ENCODE peak calls at places on chromosomes 2 and 18, in seven cellular contexts. J, T, C, V, P, O and B are unnamed samples.

GRCh38 chr2:42169869-42170465 is 814 bp downstream of the EML4 start:
- DNase-seq in J (peak; percentile 71), T (no peak), C (no peak), V (no peak), P (no peak), O (peak; percentile 24), B (no peak)

GRCh38 chr18:75226956-75227316 is 16.3 kb downstream of the TSHZ1 start:
- DNase-seq in J (no peak), T (no peak), C (no peak), V (no peak), P (no peak), O (no peak), B (no peak)

GRCh38 chr2:217789003-217789735 is 213.6 kb downstream of the TNS1 start:
- DNase-seq in J (peak; percentile 49), T (peak; percentile 86), C (peak; percentile 83), V (peak; percentile 96), P (peak; percentile 91), O (peak; percentile 68), B (no peak)

GRCh38 chr18:76064998-76065397 is 430.0 kb downstream of the ZNF516 start:
- DNase-seq in J (no peak), T (peak; percentile 1), C (no peak), V (peak; percentile 95), P (no peak), O (peak; percentile 6), B (no peak)

GRCh38 chr2:68806511-68807109 is 64.6 kb downstream of the BMP10 start:
- DNase-seq in J (no peak), T (no peak), C (no peak), V (no peak), P (no peak), O (no peak), B (no peak)

GRCh38 chr2:60556441-60556997 is 3.1 kb upstream of the BCL11A start:
- DNase-seq in J (peak; percentile 41), T (no peak), C (no peak), V (peak; percentile 63), P (no peak), O (no peak), B (no peak)

GRCh38 chr18:60667016-60667415 is 294.4 kb upstream of the MC4R start:
- DNase-seq in J (no peak), T (no peak), C (no peak), V (no peak), P (no peak), O (no peak), B (no peak)

GRCh38 chr2:171410101-171410500 is 23.7 kb downstream of the METTL8 start:
- DNase-seq in J (no peak), T (no peak), C (no peak), V (no peak), P (no peak), O (no peak), B (no peak)

GRCh38 chr2:179771791-179772190 is 89.6 kb downstream of the ZNF385B start:
- DNase-seq in J (no peak), T (no peak), C (no peak), V (no peak), P (no peak), O (no peak), B (no peak)

GRCh38 chr2:152548111-152548875 is 169.0 kb downstream of the PRPF40A start:
- DNase-seq in J (no peak), T (no peak), C (no peak), V (no peak), P (no peak), O (no peak), B (no peak)

GRCh38 chr2:199458017-199458805 is 472 bp upstream of the SATB2 start:
- DNase-seq in J (peak; percentile 83), T (peak; percentile 63), C (no peak), V (peak; percentile 83), P (peak; percentile 59), O (peak; percentile 88), B (no peak)

GRCh38 chr2:157875720-157876065 is 437 bp downstream of the ACVR1 start:
- DNase-seq in J (no peak), T (peak; percentile 76), C (peak; percentile 47), V (peak; percentile 85), P (no peak), O (no peak), B (no peak)

GRCh38 chr2:134372611-134373131 is 118.8 kb downstream of the MGAT5 start:
- DNase-seq in J (no peak), T (no peak), C (peak; percentile 49), V (no peak), P (peak; percentile 52), O (peak; percentile 3), B (peak; percentile 83)

GRCh38 chr18:70200286-70200685 is 5.2 kb downstream of the RTTN start:
- DNase-seq in J (no peak), T (no peak), C (no peak), V (no peak), P (no peak), O (no peak), B (no peak)

DNA sequence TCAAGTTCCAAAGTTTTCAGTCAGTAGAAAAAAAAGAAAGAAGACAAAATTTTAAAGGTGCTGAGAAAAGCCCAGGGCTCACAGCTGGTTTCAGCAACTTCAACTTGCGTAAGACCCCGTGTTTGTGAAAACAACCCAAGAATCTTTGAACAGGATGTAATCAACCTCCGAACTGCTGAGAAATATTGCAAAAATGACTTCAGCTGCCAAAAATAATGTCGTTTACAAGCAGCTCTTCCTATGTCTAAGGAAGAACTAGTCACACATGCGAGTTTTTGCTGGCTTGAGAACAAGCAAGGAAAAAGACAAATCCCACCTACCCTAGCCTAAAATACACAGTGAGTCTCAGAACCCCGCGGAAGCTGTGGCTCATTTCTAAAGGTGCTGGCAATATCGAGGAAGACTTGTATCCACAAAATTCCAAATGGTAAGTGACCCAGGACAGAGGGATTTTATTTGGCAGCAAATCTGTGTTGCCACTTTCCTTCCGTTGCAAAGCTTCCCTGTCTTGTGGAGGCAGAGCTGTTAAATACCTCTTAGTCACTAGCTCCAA is 59.8 kb upstream of the SLC8A1 start:
- DNase-seq in J (no peak), T (peak; percentile 22), C (peak; percentile 36), V (peak; percentile 44), P (peak; percentile 42), O (no peak), B (peak; percentile 84)
- H3K4me3 ChIP-seq in J (no peak overlapping the region), T (peak overlapping the region; percentile 71), C (peak overlapping the region; percentile 58), V (no peak overlapping the region), P (peak overlapping the region; percentile 55), O (no peak overlapping the region), B (peak overlapping the region; percentile 19)

GRCh38 chr2:160292225-160292624 is 92.2 kb upstream of the ITGB6 start:
- DNase-seq in J (no peak), T (no peak), C (no peak), V (no peak), P (no peak), O (peak; percentile 47), B (no peak)
- TF ChIP-seq CTCF in J (peak; percentile 42), T (peak; percentile 34), C (peak; percentile 37), V (no peak), P (no peak), O (peak; percentile 48), B (no peak)

GRCh38 chr2:85710687-85711577 is 16.8 kb downstream of the GNLY start:
- DNase-seq in J (no peak), T (no peak), C (peak; percentile 82), V (no peak), P (peak; percentile 67), O (no peak), B (no peak)

GRCh38 chr2:85707304-85707703 is 13.1 kb downstream of the GNLY start:
- DNase-seq in J (peak; percentile 84), T (peak; percentile 87), C (peak; percentile 83), V (peak; percentile 82), P (no peak), O (peak; percentile 89), B (peak; percentile 58)

GRCh38 chr2:85709385-85709784 is 15.2 kb downstream of the GNLY start:
- DNase-seq in J (no peak), T (no peak), C (no peak), V (no peak), P (no peak), O (no peak), B (no peak)

GRCh38 chr2:85706604-85707296 is 12.6 kb downstream of the GNLY start:
- DNase-seq in J (no peak), T (no peak), C (no peak), V (no peak), P (peak; percentile 66), O (no peak), B (no peak)

GRCh38 chr2:85708641-85709040 is 14.5 kb downstream of the GNLY start:
- DNase-seq in J (no peak), T (no peak), C (no peak), V (no peak), P (no peak), O (no peak), B (no peak)
- H3K36me3 ChIP-seq in J (no peaks in the 10 kb centered on the region), T (no peaks in the 10 kb centered on the region), C (no peaks in the 10 kb centered on the region), V (no peaks in the 10 kb centered on the region), P (no peaks in the 10 kb centered on the region), O (no peaks in the 10 kb centered on the region), B (no peaks in the 10 kb centered on the region)

GRCh38 chr2:20050712-20051517 is 513 bp downstream of the LAPTM4A start:
- DNase-seq in J (peak; percentile 77), T (peak; percentile 71), C (peak; percentile 61), V (peak; percentile 87), P (peak; percentile 67), O (peak; percentile 62), B (no peak)

GRCh38 chr2:20051518-20052228 is at the start of gene LAPTM4A:
- DNase-seq in J (peak; percentile 99), T (peak; percentile 100), C (peak; percentile 99), V (peak; percentile 99), P (peak; percentile 99), O (peak; percentile 100), B (peak; percentile 99)

GRCh38 chr2:20048488-20049443 is 2.7 kb downstream of the LAPTM4A start:
- DNase-seq in J (no peak), T (no peak), C (no peak), V (no peak), P (no peak), O (no peak), B (no peak)

GRCh38 chr2:20050104-20050711 is 1.2 kb downstream of the LAPTM4A start:
- DNase-seq in J (peak; percentile 59), T (no peak), C (no peak), V (no peak), P (no peak), O (peak; percentile 65), B (no peak)

GRCh38 chr2:20049631-20050030 is 1.8 kb downstream of the LAPTM4A start:
- DNase-seq in J (peak; percentile 39), T (no peak), C (no peak), V (no peak), P (no peak), O (peak; percentile 53), B (no peak)
- H3K4me3 ChIP-seq in J (peak overlapping the region; percentile 89), T (peak overlapping the region; percentile 73), C (peak overlapping the region; percentile 61), V (peak overlapping the region; percentile 97), P (peak overlapping the region; percentile 71), O (peak overlapping the region; percentile 88), B (peak overlapping the region; percentile 95)